ENCODE peak calls at places on chromosome 14, in four cellular contexts. B, X, G and S are unnamed samples.

GRCh38 chr14:61145903-61146411 is 135.2 kb downstream of the TMEM30B start:
- DNase-seq in G (no peak), B (no peak), X (peak), S (no peak)

GRCh38 chr14:100048786-100049185 is 16.4 kb upstream of the EVL start:
- DNase-seq in X (no peak), G (no peak), B (no peak), S (no peak)

GRCh38 chr14:43204816-43205215 is 1302.3 kb downstream of the FSCB start:
- DNase-seq in G (no peak), B (no peak), X (no peak), S (no peak)

GRCh38 chr14:89351958-89352404 is 65.1 kb downstream of the FOXN3 start:
- DNase-seq in G (no peak), X (peak), B (no peak), S (peak)

GRCh38 chr14:36582874-36583241 is 444 bp upstream of the NKX2-8 start:
- DNase-seq in B (no peak), G (no peak), X (peak), S (no peak)

GRCh38 chr14:70655110-70655826 is 13.6 kb downstream of the TTC9 start:
- DNase-seq in B (no peak), X (no peak), G (peak), S (no peak)

GRCh38 chr14:60249321-60250251 is 565 bp downstream of the PPM1A start:
- DNase-seq in B (peak), G (no peak), X (peak), S (peak)

GRCh38 chr14:56247495-56248087 is 129.4 kb downstream of the PELI2 start:
- DNase-seq in G (no peak), B (peak), X (no peak), S (peak)

GRCh38 chr14:68801631-68802030 is 8.8 kb upstream of the ZFP36L1 start:
- DNase-seq in X (no peak), G (no peak), B (no peak), S (no peak)

GRCh38 chr14:64464695-64465094 is 604 bp upstream of the AKAP5 start:
- DNase-seq in G (no peak), X (no peak), B (no peak), S (no peak)

GRCh38 chr14:100440207-100440631 is 117.1 kb downstream of the SLC25A47 start:
- DNase-seq in X (peak), G (no peak), B (peak), S (peak)

GRCh38 chr14:64790478-64790877 is 86.3 kb downstream of the PLEKHG3 start:
- DNase-seq in X (no peak), G (no peak), B (no peak), S (no peak)

GRCh38 chr14:68476212-68476964 is 316.5 kb downstream of the ZFP36L1 start:
- DNase-seq in X (no peak), G (peak), B (no peak), S (peak)

GRCh38 chr14:52314521-52315354 is 626 bp downstream of the PTGER2 start:
- DNase-seq in B (no peak), G (no peak), X (peak), S (no peak)

GRCh38 chr14:55131782-55132181 is 2.7 kb downstream of the LGALS3 start:
- DNase-seq in G (no peak), B (no peak), X (no peak), S (no peak)

GRCh38 chr14:69605761-69606160 is 5.6 kb upstream of the SUSD6 start:
- DNase-seq in B (no peak), X (no peak), G (no peak), S (no peak)

GRCh38 chr14:56555921-56556570 is 23.6 kb upstream of the TMEM260 start:
- DNase-seq in G (no peak), X (peak), B (peak), S (peak)

GRCh38 chr14:37114559-37114958 is 57.8 kb downstream of the SLC25A21 start:
- DNase-seq in B (no peak), G (no peak), X (no peak), S (no peak)

GRCh38 chr14:91692075-91692474 is 39.8 kb downstream of the CATSPERB start:
- DNase-seq in X (no peak), G (no peak), B (no peak), S (no peak)

GRCh38 chr14:61561657-61562276 is 133.5 kb upstream of the HIF1A start:
- DNase-seq in B (no peak), G (no peak), X (peak), S (peak)

GRCh38 chr14:66910306-66910705 is 278.9 kb upstream of the GARIN2 start:
- DNase-seq in G (no peak), B (no peak), X (no peak), S (no peak)

GRCh38 chr14:97219356-97220017 is 422.3 kb downstream of the VRK1 start:
- DNase-seq in X (peak), B (no peak), G (no peak), S (no peak)
- TF ChIP-seq YY1 in X (no peak), B (no peak), G (no peak), S (no peak)

GRCh38 chr14:35212471-35213142 is 79.6 kb upstream of the PSMA6 start:
- DNase-seq in X (no peak), B (no peak), G (no peak), S (no peak)
- TF ChIP-seq SMC3 in X (no peak), B (no peak), G (no peak), S (no peak)

DNA sequence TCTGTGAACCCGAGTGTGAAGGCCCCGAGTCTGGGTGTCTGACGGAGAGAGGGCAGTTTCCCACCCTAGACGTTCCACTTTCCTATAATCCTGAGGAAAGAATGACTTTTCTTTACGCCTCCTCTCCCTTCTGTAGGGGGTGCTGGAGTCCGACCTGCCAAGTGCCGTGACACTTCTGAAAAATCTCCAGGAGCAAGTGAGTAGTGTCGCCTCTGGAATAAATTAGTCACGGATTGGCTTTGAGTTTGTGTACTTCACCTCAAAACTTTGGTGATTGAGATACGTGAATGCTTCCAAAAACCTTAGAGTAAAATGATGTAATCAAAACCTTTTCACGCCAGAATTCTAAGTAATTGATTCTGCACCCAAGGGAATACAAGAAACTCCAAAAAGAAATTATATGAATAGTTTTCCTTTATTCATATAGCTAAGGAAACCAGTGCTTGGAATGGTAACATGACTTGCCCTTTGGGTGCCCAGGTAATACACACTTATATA is 452 bp downstream of the NGDN start:
- DNase-seq in G (no peak), X (no peak), B (no peak), S (no peak)
- TF ChIP-seq YY1 in G (no peak), X (peak), B (no peak), S (no peak)

DNA sequence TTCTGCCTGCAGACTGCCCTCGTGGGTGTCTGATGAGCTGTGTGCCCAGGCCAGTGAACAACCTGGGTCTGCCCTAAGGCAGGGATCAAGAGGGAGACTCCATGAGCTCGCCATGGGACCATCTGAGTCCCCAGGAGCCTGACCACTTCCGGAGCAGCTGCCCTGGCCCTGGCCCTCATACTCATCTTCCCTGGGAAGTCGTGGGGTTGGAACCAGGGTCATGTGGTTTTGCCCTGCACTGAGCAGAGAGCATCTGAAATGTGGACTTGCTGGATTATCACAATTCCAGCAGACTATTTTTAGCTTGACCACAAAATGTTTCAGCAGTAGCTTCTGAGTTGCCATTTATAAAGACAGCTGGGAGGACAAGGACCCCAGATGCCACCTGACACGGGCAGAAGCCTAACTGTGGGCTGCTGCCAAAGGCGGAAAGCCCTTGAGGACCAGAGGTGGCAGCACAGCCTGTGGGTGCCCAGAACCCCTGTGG is 6.7 kb downstream of the BTBD6 start:
- DNase-seq in B (no peak), G (no peak), X (no peak), S (no peak)
- TF ChIP-seq SMC3 in B (no peak), G (no peak), X (no peak), S (no peak)

GRCh38 chr14:77924392-77924948 is 124.6 kb downstream of the ADCK1 start:
- DNase-seq in X (no peak), G (no peak), B (peak), S (no peak)

GRCh38 chr14:77921820-77922219 is 121.9 kb downstream of the ADCK1 start:
- DNase-seq in X (no peak), G (no peak), B (no peak), S (no peak)

GRCh38 chr14:77931441-77931840 is 131.5 kb downstream of the ADCK1 start:
- DNase-seq in B (no peak), G (no peak), X (no peak), S (no peak)

GRCh38 chr14:77923131-77923933 is 123.4 kb downstream of the ADCK1 start:
- DNase-seq in G (no peak), B (peak), X (peak), S (no peak)

GRCh38 chr14:77926942-77927341 is 127.0 kb downstream of the ADCK1 start:
- DNase-seq in B (no peak), G (no peak), X (no peak), S (no peak)
- TF ChIP-seq YY1 in B (no peak), G (no peak), X (no peak), S (no peak)

DNA sequence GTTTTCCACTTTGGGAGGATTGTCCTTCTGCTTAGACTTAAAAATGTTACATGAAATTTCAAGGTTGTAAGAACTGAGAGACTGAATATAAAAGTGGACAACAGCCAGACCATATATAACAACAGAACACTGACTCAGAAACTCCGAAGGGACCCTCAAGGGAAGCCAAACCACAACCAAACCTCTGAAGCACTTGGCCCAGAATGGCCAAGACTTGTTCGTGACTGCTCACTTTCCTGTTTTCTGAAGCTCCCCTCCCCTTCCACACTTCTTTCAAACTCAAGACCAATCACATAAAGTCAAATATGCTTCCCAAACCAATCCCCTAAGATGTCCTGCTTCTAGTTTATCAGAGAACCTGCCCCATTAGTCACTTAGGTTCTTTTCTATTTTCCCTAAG is 13.7 kb downstream of the OR6J1 start:
- DNase-seq in G (no peak), X (no peak), B (no peak), S (no peak)
- TF ChIP-seq SMC3 in G (no peak), X (no peak), B (no peak), S (no peak)

GRCh38 chr14:23528555-23528954 is 23.0 kb downstream of the ZFHX2 start:
- DNase-seq in B (no peak), G (no peak), X (peak), S (no peak)
- TF ChIP-seq YY1 in B (no peak), G (no peak), X (no peak), S (no peak)

GRCh38 chr14:22476882-22477281 is 112.1 kb downstream of the DAD1 start:
- DNase-seq in G (no peak), B (no peak), X (no peak), S (no peak)
- TF ChIP-seq SMC3 in G (no peak), B (no peak), X (no peak), S (no peak)